ENCODE peak calls at places on chromosomes 4 and X, in six cellular contexts. One of them, this sample, is unnamed.

GRCh38 chr4:145931403-145931802 is 7.2 kb downstream of the ZNF827 start:
- DNase-seq in iris pigment epithelial cell: no peak
- DNase-seq in Jurkat, Clone E6-1: no peak
- DNase-seq in NCI-H1417: no peak
- DNase-seq in SW480: no peak
- DNase-seq in stimulated activated CD4-positive, alpha-beta T cell treated with anti-CD3 and anti-CD28 coated beads, Interleukin-15, amount 100 ng/mL, for 1 hour: no peak
- DNase-seq in this sample: no peak

GRCh38 chr4:113288257-113288656 is 238.8 kb downstream of the ANK2 start:
- DNase-seq in iris pigment epithelial cell: no peak
- DNase-seq in Jurkat, Clone E6-1: no peak
- DNase-seq in NCI-H1417: no peak
- DNase-seq in SW480: no peak
- DNase-seq in stimulated activated CD4-positive, alpha-beta T cell treated with anti-CD3 and anti-CD28 coated beads, Interleukin-15, amount 100 ng/mL, for 1 hour: no peak
- DNase-seq in this sample: no peak

GRCh38 chr4:71540749-71541269 is 202.0 kb downstream of the SLC4A4 start:
- DNase-seq in iris pigment epithelial cell: no peak
- DNase-seq in Jurkat, Clone E6-1: no peak
- DNase-seq in NCI-H1417: no peak
- DNase-seq in SW480: no peak
- DNase-seq in stimulated activated CD4-positive, alpha-beta T cell treated with anti-CD3 and anti-CD28 coated beads, Interleukin-15, amount 100 ng/mL, for 1 hour: no peak
- DNase-seq in this sample: no peak

GRCh38 chrX:124507276-124507675 is 160.9 kb downstream of the SH2D1A start:
- DNase-seq in iris pigment epithelial cell: peak; percentile 14
- DNase-seq in Jurkat, Clone E6-1: no peak
- DNase-seq in NCI-H1417: no peak
- DNase-seq in SW480: no peak
- DNase-seq in stimulated activated CD4-positive, alpha-beta T cell treated with anti-CD3 and anti-CD28 coated beads, Interleukin-15, amount 100 ng/mL, for 1 hour: no peak
- DNase-seq in this sample: no peak

GRCh38 chrX:65406532-65406931 is 128.1 kb downstream of the LAS1L start:
- DNase-seq in iris pigment epithelial cell: no peak
- DNase-seq in Jurkat, Clone E6-1: no peak
- DNase-seq in NCI-H1417: peak; percentile 26
- DNase-seq in SW480: peak; percentile 25
- DNase-seq in stimulated activated CD4-positive, alpha-beta T cell treated with anti-CD3 and anti-CD28 coated beads, Interleukin-15, amount 100 ng/mL, for 1 hour: no peak
- DNase-seq in this sample: no peak

GRCh38 chrX:103274284-103274683 is 2.3 kb downstream of the TCEAL5 start:
- DNase-seq in iris pigment epithelial cell: no peak
- DNase-seq in Jurkat, Clone E6-1: no peak
- DNase-seq in NCI-H1417: no peak
- DNase-seq in SW480: no peak
- DNase-seq in stimulated activated CD4-positive, alpha-beta T cell treated with anti-CD3 and anti-CD28 coated beads, Interleukin-15, amount 100 ng/mL, for 1 hour: no peak
- DNase-seq in this sample: no peak

GRCh38 chrX:76555816-76556215 is 128.3 kb downstream of the MAGEE1 start:
- DNase-seq in iris pigment epithelial cell: peak; percentile 47
- DNase-seq in Jurkat, Clone E6-1: peak; percentile 67
- DNase-seq in NCI-H1417: no peak
- DNase-seq in SW480: no peak
- DNase-seq in stimulated activated CD4-positive, alpha-beta T cell treated with anti-CD3 and anti-CD28 coated beads, Interleukin-15, amount 100 ng/mL, for 1 hour: no peak
- DNase-seq in this sample: peak; percentile 19

GRCh38 chr4:17138847-17139246 is 240.4 kb upstream of the LDB2 start:
- DNase-seq in iris pigment epithelial cell: no peak
- DNase-seq in Jurkat, Clone E6-1: no peak
- DNase-seq in NCI-H1417: no peak
- DNase-seq in SW480: no peak
- DNase-seq in stimulated activated CD4-positive, alpha-beta T cell treated with anti-CD3 and anti-CD28 coated beads, Interleukin-15, amount 100 ng/mL, for 1 hour: no peak
- DNase-seq in this sample: no peak

GRCh38 chr4:46503739-46504138 is 113.8 kb upstream of the GABRA2 start:
- DNase-seq in iris pigment epithelial cell: peak; percentile 6
- DNase-seq in Jurkat, Clone E6-1: no peak
- DNase-seq in NCI-H1417: no peak
- DNase-seq in SW480: no peak
- DNase-seq in stimulated activated CD4-positive, alpha-beta T cell treated with anti-CD3 and anti-CD28 coated beads, Interleukin-15, amount 100 ng/mL, for 1 hour: no peak
- DNase-seq in this sample: no peak

GRCh38 chr4:146342600-146343192 is 128.4 kb downstream of the REELD1 start:
- DNase-seq in iris pigment epithelial cell: peak; percentile 47
- DNase-seq in Jurkat, Clone E6-1: peak; percentile 35
- DNase-seq in NCI-H1417: peak; percentile 7
- DNase-seq in SW480: peak; percentile 14
- DNase-seq in stimulated activated CD4-positive, alpha-beta T cell treated with anti-CD3 and anti-CD28 coated beads, Interleukin-15, amount 100 ng/mL, for 1 hour: no peak
- DNase-seq in this sample: peak; percentile 70

GRCh38 chr4:154329268-154329858 is 162.2 kb downstream of the DCHS2 start:
- DNase-seq in iris pigment epithelial cell: peak; percentile 38
- DNase-seq in Jurkat, Clone E6-1: peak; percentile 17
- DNase-seq in NCI-H1417: peak; percentile 19
- DNase-seq in SW480: peak; percentile 12
- DNase-seq in stimulated activated CD4-positive, alpha-beta T cell treated with anti-CD3 and anti-CD28 coated beads, Interleukin-15, amount 100 ng/mL, for 1 hour: no peak
- DNase-seq in this sample: no peak

GRCh38 chr4:99578679-99579078 is 4.1 kb downstream of the MTTP start:
- DNase-seq in iris pigment epithelial cell: no peak
- DNase-seq in Jurkat, Clone E6-1: no peak
- DNase-seq in NCI-H1417: no peak
- DNase-seq in SW480: no peak
- DNase-seq in stimulated activated CD4-positive, alpha-beta T cell treated with anti-CD3 and anti-CD28 coated beads, Interleukin-15, amount 100 ng/mL, for 1 hour: no peak
- DNase-seq in this sample: no peak

GRCh38 chrX:26203556-26203955 is 11.3 kb downstream of the MAGEB6 start:
- DNase-seq in iris pigment epithelial cell: no peak
- DNase-seq in Jurkat, Clone E6-1: no peak
- DNase-seq in NCI-H1417: no peak
- DNase-seq in SW480: no peak
- DNase-seq in stimulated activated CD4-positive, alpha-beta T cell treated with anti-CD3 and anti-CD28 coated beads, Interleukin-15, amount 100 ng/mL, for 1 hour: no peak
- DNase-seq in this sample: peak; percentile 53

GRCh38 chrX:44227981-44228380 is 115.5 kb downstream of the EFHC2 start:
- DNase-seq in iris pigment epithelial cell: no peak
- DNase-seq in Jurkat, Clone E6-1: no peak
- DNase-seq in NCI-H1417: no peak
- DNase-seq in SW480: no peak
- DNase-seq in stimulated activated CD4-positive, alpha-beta T cell treated with anti-CD3 and anti-CD28 coated beads, Interleukin-15, amount 100 ng/mL, for 1 hour: no peak
- DNase-seq in this sample: no peak

GRCh38 chr4:6204871-6205583 is 4.7 kb upstream of the JAKMIP1 start:
- DNase-seq in iris pigment epithelial cell: no peak
- DNase-seq in Jurkat, Clone E6-1: no peak
- DNase-seq in NCI-H1417: no peak
- DNase-seq in SW480: no peak
- DNase-seq in stimulated activated CD4-positive, alpha-beta T cell treated with anti-CD3 and anti-CD28 coated beads, Interleukin-15, amount 100 ng/mL, for 1 hour: no peak
- DNase-seq in this sample: no peak

GRCh38 chr4:61375316-61375715 is 175.2 kb downstream of the ADGRL3 start:
- DNase-seq in iris pigment epithelial cell: peak; percentile 42
- DNase-seq in Jurkat, Clone E6-1: no peak
- DNase-seq in NCI-H1417: no peak
- DNase-seq in SW480: no peak
- DNase-seq in stimulated activated CD4-positive, alpha-beta T cell treated with anti-CD3 and anti-CD28 coated beads, Interleukin-15, amount 100 ng/mL, for 1 hour: no peak
- DNase-seq in this sample: no peak

GRCh38 chr4:84894621-84895020 is 71.9 kb downstream of the WDFY3 start:
- DNase-seq in iris pigment epithelial cell: no peak
- DNase-seq in Jurkat, Clone E6-1: no peak
- DNase-seq in NCI-H1417: no peak
- DNase-seq in SW480: no peak
- DNase-seq in stimulated activated CD4-positive, alpha-beta T cell treated with anti-CD3 and anti-CD28 coated beads, Interleukin-15, amount 100 ng/mL, for 1 hour: no peak
- DNase-seq in this sample: no peak

GRCh38 chrX:63585936-63586335 is 199.1 kb downstream of the ARHGEF9 start:
- DNase-seq in iris pigment epithelial cell: no peak
- DNase-seq in Jurkat, Clone E6-1: no peak
- DNase-seq in NCI-H1417: no peak
- DNase-seq in SW480: no peak
- DNase-seq in stimulated activated CD4-positive, alpha-beta T cell treated with anti-CD3 and anti-CD28 coated beads, Interleukin-15, amount 100 ng/mL, for 1 hour: no peak
- DNase-seq in this sample: no peak

GRCh38 chr4:67700119-67700873 is 659 bp downstream of the UBA6 start:
- DNase-seq in iris pigment epithelial cell: peak; percentile 36
- DNase-seq in Jurkat, Clone E6-1: no peak
- DNase-seq in NCI-H1417: peak; percentile 48
- DNase-seq in SW480: peak; percentile 44
- DNase-seq in stimulated activated CD4-positive, alpha-beta T cell treated with anti-CD3 and anti-CD28 coated beads, Interleukin-15, amount 100 ng/mL, for 1 hour: no peak
- DNase-seq in this sample: no peak

GRCh38 chr4:37953620-37954325 is 6.4 kb upstream of the PTTG2 start:
- DNase-seq in iris pigment epithelial cell: peak; percentile 68
- DNase-seq in Jurkat, Clone E6-1: no peak
- DNase-seq in NCI-H1417: no peak
- DNase-seq in SW480: no peak
- DNase-seq in stimulated activated CD4-positive, alpha-beta T cell treated with anti-CD3 and anti-CD28 coated beads, Interleukin-15, amount 100 ng/mL, for 1 hour: no peak
- DNase-seq in this sample: no peak

GRCh38 chr4:56345461-56345860 is 41.8 kb downstream of the AASDH start:
- DNase-seq in iris pigment epithelial cell: no peak
- DNase-seq in Jurkat, Clone E6-1: no peak
- DNase-seq in NCI-H1417: no peak
- DNase-seq in SW480: no peak
- DNase-seq in stimulated activated CD4-positive, alpha-beta T cell treated with anti-CD3 and anti-CD28 coated beads, Interleukin-15, amount 100 ng/mL, for 1 hour: no peak
- DNase-seq in this sample: no peak

GRCh38 chr4:54118850-54119589 is 19.1 kb downstream of the GSX2 start:
- DNase-seq in iris pigment epithelial cell: peak; percentile 63
- DNase-seq in Jurkat, Clone E6-1: no peak
- DNase-seq in NCI-H1417: no peak
- DNase-seq in SW480: no peak
- DNase-seq in stimulated activated CD4-positive, alpha-beta T cell treated with anti-CD3 and anti-CD28 coated beads, Interleukin-15, amount 100 ng/mL, for 1 hour: no peak
- DNase-seq in this sample: no peak

GRCh38 chr4:118957683-118958082 is 69.0 kb downstream of the SYNPO2 start:
- DNase-seq in iris pigment epithelial cell: peak; percentile 51
- DNase-seq in Jurkat, Clone E6-1: no peak
- DNase-seq in NCI-H1417: no peak
- DNase-seq in SW480: no peak
- DNase-seq in stimulated activated CD4-positive, alpha-beta T cell treated with anti-CD3 and anti-CD28 coated beads, Interleukin-15, amount 100 ng/mL, for 1 hour: no peak
- DNase-seq in this sample: no peak

GRCh38 chrX:39760930-39761329 is 336.8 kb downstream of the BCOR start:
- DNase-seq in iris pigment epithelial cell: no peak
- DNase-seq in Jurkat, Clone E6-1: no peak
- DNase-seq in NCI-H1417: no peak
- DNase-seq in SW480: no peak
- DNase-seq in stimulated activated CD4-positive, alpha-beta T cell treated with anti-CD3 and anti-CD28 coated beads, Interleukin-15, amount 100 ng/mL, for 1 hour: no peak
- DNase-seq in this sample: no peak

GRCh38 chrX:39896951-39897740 is 200.6 kb downstream of the BCOR start:
- DNase-seq in iris pigment epithelial cell: peak; percentile 51
- DNase-seq in Jurkat, Clone E6-1: no peak
- DNase-seq in NCI-H1417: no peak
- DNase-seq in SW480: peak; percentile 70
- DNase-seq in stimulated activated CD4-positive, alpha-beta T cell treated with anti-CD3 and anti-CD28 coated beads, Interleukin-15, amount 100 ng/mL, for 1 hour: no peak
- DNase-seq in this sample: no peak

GRCh38 chr4:2728806-2729532 is 27.2 kb downstream of the TNIP2 start:
- DNase-seq in iris pigment epithelial cell: no peak
- DNase-seq in Jurkat, Clone E6-1: no peak
- DNase-seq in NCI-H1417: no peak
- DNase-seq in SW480: no peak
- DNase-seq in stimulated activated CD4-positive, alpha-beta T cell treated with anti-CD3 and anti-CD28 coated beads, Interleukin-15, amount 100 ng/mL, for 1 hour: no peak
- DNase-seq in this sample: no peak

GRCh38 chr4:158094413-158095110 is 78.3 kb downstream of the GASK1B start:
- DNase-seq in iris pigment epithelial cell: peak; percentile 75
- DNase-seq in Jurkat, Clone E6-1: no peak
- DNase-seq in NCI-H1417: no peak
- DNase-seq in SW480: peak; percentile 20
- DNase-seq in stimulated activated CD4-positive, alpha-beta T cell treated with anti-CD3 and anti-CD28 coated beads, Interleukin-15, amount 100 ng/mL, for 1 hour: no peak
- DNase-seq in this sample: peak; percentile 70

GRCh38 chr4:26342328-26343040 is 21.7 kb downstream of the RBPJ start:
- DNase-seq in iris pigment epithelial cell: peak; percentile 93
- DNase-seq in Jurkat, Clone E6-1: no peak
- DNase-seq in NCI-H1417: no peak
- DNase-seq in SW480: peak; percentile 53
- DNase-seq in stimulated activated CD4-positive, alpha-beta T cell treated with anti-CD3 and anti-CD28 coated beads, Interleukin-15, amount 100 ng/mL, for 1 hour: no peak
- DNase-seq in this sample: peak; percentile 35

GRCh38 chrX:1581132-1581531 is 10.3 kb upstream of the AKAP17A start:
- DNase-seq in iris pigment epithelial cell: peak; percentile 29
- DNase-seq in Jurkat, Clone E6-1: peak; percentile 87
- DNase-seq in NCI-H1417: peak; percentile 20
- DNase-seq in SW480: peak; percentile 60
- DNase-seq in stimulated activated CD4-positive, alpha-beta T cell treated with anti-CD3 and anti-CD28 coated beads, Interleukin-15, amount 100 ng/mL, for 1 hour: peak; percentile 42
- DNase-seq in this sample: peak; percentile 64

GRCh38 chrX:3545901-3546300 is 167.5 kb downstream of the PRKX start:
- DNase-seq in iris pigment epithelial cell: no peak
- DNase-seq in Jurkat, Clone E6-1: no peak
- DNase-seq in NCI-H1417: no peak
- DNase-seq in SW480: no peak
- DNase-seq in stimulated activated CD4-positive, alpha-beta T cell treated with anti-CD3 and anti-CD28 coated beads, Interleukin-15, amount 100 ng/mL, for 1 hour: no peak
- DNase-seq in this sample: no peak

GRCh38 chrX:1754077-1754476 is 139.2 kb downstream of the ASMT start:
- DNase-seq in iris pigment epithelial cell: no peak
- DNase-seq in Jurkat, Clone E6-1: no peak
- DNase-seq in NCI-H1417: no peak
- DNase-seq in SW480: no peak
- DNase-seq in stimulated activated CD4-positive, alpha-beta T cell treated with anti-CD3 and anti-CD28 coated beads, Interleukin-15, amount 100 ng/mL, for 1 hour: no peak
- DNase-seq in this sample: no peak

GRCh38 chrX:6448003-6448402 is 86.9 kb downstream of the VCX3A start:
- DNase-seq in iris pigment epithelial cell: no peak
- DNase-seq in Jurkat, Clone E6-1: peak; percentile 0
- DNase-seq in NCI-H1417: no peak
- DNase-seq in SW480: no peak
- DNase-seq in stimulated activated CD4-positive, alpha-beta T cell treated with anti-CD3 and anti-CD28 coated beads, Interleukin-15, amount 100 ng/mL, for 1 hour: no peak
- DNase-seq in this sample: no peak

GRCh38 chr4:101279377-101279871 is 67.9 kb downstream of the PPP3CA start:
- DNase-seq in iris pigment epithelial cell: peak; percentile 98
- DNase-seq in Jurkat, Clone E6-1: no peak
- DNase-seq in NCI-H1417: no peak
- DNase-seq in SW480: no peak
- DNase-seq in stimulated activated CD4-positive, alpha-beta T cell treated with anti-CD3 and anti-CD28 coated beads, Interleukin-15, amount 100 ng/mL, for 1 hour: no peak
- DNase-seq in this sample: peak; percentile 67

GRCh38 chr4:24588216-24588954 is 4.0 kb upstream of the DHX15 start:
- DNase-seq in iris pigment epithelial cell: no peak
- DNase-seq in Jurkat, Clone E6-1: no peak
- DNase-seq in NCI-H1417: no peak
- DNase-seq in SW480: no peak
- DNase-seq in stimulated activated CD4-positive, alpha-beta T cell treated with anti-CD3 and anti-CD28 coated beads, Interleukin-15, amount 100 ng/mL, for 1 hour: no peak
- DNase-seq in this sample: no peak

GRCh38 chr4:16627999-16628398 is 270.4 kb downstream of the LDB2 start:
- DNase-seq in iris pigment epithelial cell: peak; percentile 92
- DNase-seq in Jurkat, Clone E6-1: no peak
- DNase-seq in NCI-H1417: no peak
- DNase-seq in SW480: no peak
- DNase-seq in stimulated activated CD4-positive, alpha-beta T cell treated with anti-CD3 and anti-CD28 coated beads, Interleukin-15, amount 100 ng/mL, for 1 hour: no peak
- DNase-seq in this sample: peak; percentile 51

GRCh38 chrX:44705817-44706551 is 137.8 kb upstream of the DUSP21 start:
- DNase-seq in iris pigment epithelial cell: no peak
- DNase-seq in Jurkat, Clone E6-1: no peak
- DNase-seq in NCI-H1417: no peak
- DNase-seq in SW480: peak; percentile 15
- DNase-seq in stimulated activated CD4-positive, alpha-beta T cell treated with anti-CD3 and anti-CD28 coated beads, Interleukin-15, amount 100 ng/mL, for 1 hour: no peak
- DNase-seq in this sample: no peak